ENCODE peak calls at places on chromosomes 3 and 15, in five cellular contexts. One of them, this sample, is unnamed.

GRCh38 chr3:194446172-194446571 is 40.6 kb downstream of the ATP13A3 start:
- DNase-seq in C1 segment of cervical spinal cord: no peak
- DNase-seq in EL: no peak
- DNase-seq in GM03348: no peak
- DNase-seq in fibroblast of the conjunctiva: no peak
- DNase-seq in this sample: no peak

GRCh38 chr3:25582242-25582641 is 82.5 kb downstream of the TOP2B start:
- DNase-seq in C1 segment of cervical spinal cord: no peak
- DNase-seq in EL: peak; percentile 95
- DNase-seq in GM03348: peak; percentile 90
- DNase-seq in fibroblast of the conjunctiva: peak; percentile 28
- DNase-seq in this sample: peak; percentile 93

GRCh38 chr15:38538328-38539007 is 26.1 kb downstream of the RASGRP1 start:
- DNase-seq in C1 segment of cervical spinal cord: no peak
- DNase-seq in EL: no peak
- DNase-seq in GM03348: no peak
- DNase-seq in fibroblast of the conjunctiva: no peak
- DNase-seq in this sample: no peak

GRCh38 chr15:91113036-91113435 is 13.0 kb downstream of the SV2B start:
- DNase-seq in C1 segment of cervical spinal cord: no peak
- DNase-seq in EL: no peak
- DNase-seq in GM03348: no peak
- DNase-seq in fibroblast of the conjunctiva: no peak
- DNase-seq in this sample: no peak

GRCh38 chr3:178588593-178588992 is 52.4 kb downstream of the KCNMB2 start:
- DNase-seq in C1 segment of cervical spinal cord: no peak
- DNase-seq in EL: no peak
- DNase-seq in GM03348: no peak
- DNase-seq in fibroblast of the conjunctiva: no peak
- DNase-seq in this sample: no peak

GRCh38 chr15:98823012-98823458 is 174.7 kb downstream of the IGF1R start:
- DNase-seq in C1 segment of cervical spinal cord: no peak
- DNase-seq in EL: peak; percentile 74
- DNase-seq in GM03348: peak; percentile 53
- DNase-seq in fibroblast of the conjunctiva: peak; percentile 75
- DNase-seq in this sample: peak; percentile 91

GRCh38 chr3:46276497-46277099 is 34.3 kb downstream of the CCR3 start:
- DNase-seq in C1 segment of cervical spinal cord: no peak
- DNase-seq in EL: peak; percentile 32
- DNase-seq in GM03348: no peak
- DNase-seq in fibroblast of the conjunctiva: no peak
- DNase-seq in this sample: peak; percentile 5

GRCh38 chr3:159892171-159892791 is 96.4 kb upstream of the IL12A start:
- DNase-seq in C1 segment of cervical spinal cord: peak; percentile 46
- DNase-seq in EL: no peak
- DNase-seq in GM03348: no peak
- DNase-seq in fibroblast of the conjunctiva: no peak
- DNase-seq in this sample: no peak

GRCh38 chr15:94040523-94041248 is 190.7 kb upstream of the MCTP2 start:
- DNase-seq in C1 segment of cervical spinal cord: no peak
- DNase-seq in EL: no peak
- DNase-seq in GM03348: no peak
- DNase-seq in fibroblast of the conjunctiva: no peak
- DNase-seq in this sample: no peak

GRCh38 chr3:184315871-184316661 is 1.7 kb downstream of the EIF4G1 start:
- DNase-seq in C1 segment of cervical spinal cord: no peak
- DNase-seq in EL: no peak
- DNase-seq in GM03348: no peak
- DNase-seq in fibroblast of the conjunctiva: no peak
- DNase-seq in this sample: no peak

GRCh38 chr3:53606793-53607192 is 112.4 kb downstream of the CACNA1D start:
- DNase-seq in C1 segment of cervical spinal cord: no peak
- DNase-seq in EL: no peak
- DNase-seq in GM03348: no peak
- DNase-seq in fibroblast of the conjunctiva: no peak
- DNase-seq in this sample: no peak

GRCh38 chr3:72683068-72683467 is 165.2 kb downstream of the SHQ1 start:
- DNase-seq in C1 segment of cervical spinal cord: no peak
- DNase-seq in EL: no peak
- DNase-seq in GM03348: no peak
- DNase-seq in fibroblast of the conjunctiva: no peak
- DNase-seq in this sample: no peak

GRCh38 chr3:89525597-89525996 is 418.2 kb downstream of the EPHA3 start:
- DNase-seq in C1 segment of cervical spinal cord: no peak
- DNase-seq in EL: no peak
- DNase-seq in GM03348: no peak
- DNase-seq in fibroblast of the conjunctiva: no peak
- DNase-seq in this sample: no peak

GRCh38 chr3:118850687-118851086 is 184.0 kb downstream of the IGSF11 start:
- DNase-seq in C1 segment of cervical spinal cord: no peak
- DNase-seq in EL: no peak
- DNase-seq in GM03348: no peak
- DNase-seq in fibroblast of the conjunctiva: no peak
- DNase-seq in this sample: no peak

GRCh38 chr3:48273594-48274211 is 32.8 kb downstream of the ZNF589 start:
- DNase-seq in C1 segment of cervical spinal cord: no peak
- DNase-seq in EL: peak; percentile 61
- DNase-seq in GM03348: peak; percentile 82
- DNase-seq in fibroblast of the conjunctiva: peak; percentile 40
- DNase-seq in this sample: peak; percentile 55

GRCh38 chr3:37762698-37763097 is 99.0 kb upstream of the CTDSPL start:
- DNase-seq in C1 segment of cervical spinal cord: no peak
- DNase-seq in EL: no peak
- DNase-seq in GM03348: peak; percentile 28
- DNase-seq in fibroblast of the conjunctiva: peak; percentile 30
- DNase-seq in this sample: peak; percentile 21

GRCh38 chr3:141578197-141578596 is 91.4 kb downstream of the RASA2 start:
- DNase-seq in C1 segment of cervical spinal cord: no peak
- DNase-seq in EL: peak; percentile 21
- DNase-seq in GM03348: peak; percentile 21
- DNase-seq in fibroblast of the conjunctiva: peak; percentile 21
- DNase-seq in this sample: peak; percentile 70

GRCh38 chr3:100548053-100548452 is 55.6 kb downstream of the TMEM45A start:
- DNase-seq in C1 segment of cervical spinal cord: no peak
- DNase-seq in EL: no peak
- DNase-seq in GM03348: no peak
- DNase-seq in fibroblast of the conjunctiva: no peak
- DNase-seq in this sample: no peak

GRCh38 chr3:56468184-56469106 is at the start of gene ERC2:
- DNase-seq in C1 segment of cervical spinal cord: peak; percentile 25
- DNase-seq in EL: peak; percentile 55
- DNase-seq in GM03348: peak; percentile 62
- DNase-seq in fibroblast of the conjunctiva: no peak
- DNase-seq in this sample: peak; percentile 23

GRCh38 chr3:39383913-39384664 is 919 bp downstream of the SLC25A38 start:
- DNase-seq in C1 segment of cervical spinal cord: no peak
- DNase-seq in EL: peak; percentile 93
- DNase-seq in GM03348: peak; percentile 100
- DNase-seq in fibroblast of the conjunctiva: peak; percentile 80
- DNase-seq in this sample: peak; percentile 94

GRCh38 chr15:80457896-80458295 is 53.7 kb downstream of the ARNT2 start:
- DNase-seq in C1 segment of cervical spinal cord: no peak
- DNase-seq in EL: no peak
- DNase-seq in GM03348: no peak
- DNase-seq in fibroblast of the conjunctiva: no peak
- DNase-seq in this sample: no peak

GRCh38 chr3:174581551-174581950 is 277.6 kb upstream of the NAALADL2 start:
- DNase-seq in C1 segment of cervical spinal cord: no peak
- DNase-seq in EL: peak; percentile 6
- DNase-seq in GM03348: no peak
- DNase-seq in fibroblast of the conjunctiva: no peak
- DNase-seq in this sample: peak; percentile 4

GRCh38 chr3:188633206-188633605 is 479.2 kb downstream of the LPP start:
- DNase-seq in C1 segment of cervical spinal cord: no peak
- DNase-seq in EL: no peak
- DNase-seq in GM03348: no peak
- DNase-seq in fibroblast of the conjunctiva: no peak
- DNase-seq in this sample: peak; percentile 69

This sample was measured in iris pigment epithelial cell.